ENCODE peak calls at places on chromosomes 12 and 14, in four cellular contexts. H is H9, D is IMR-90, L is H1. V is an unnamed sample.

GRCh38 chr12:32437095-32437515 is 37.7 kb downstream of the FGD4 start:
- DNase-seq in H (no peak), D (peak; percentile 92), L (no peak), V (peak; percentile 90)

GRCh38 chr14:54935958-54936357 is 33.3 kb upstream of the GCH1 start:
- DNase-seq in H (no peak), D (peak; percentile 38), L (no peak), V (no peak)

GRCh38 chr12:91179315-91179714 is 3.3 kb downstream of the DCN start:
- DNase-seq in H (no peak), D (peak; percentile 21), L (no peak), V (no peak)

GRCh38 chr14:85867450-85867849 is 337.5 kb downstream of the FLRT2 start:
- DNase-seq in H (peak; percentile 27), D (no peak), L (no peak), V (peak; percentile 40)

GRCh38 chr14:69259531-69260245 is at the start of gene GALNT16:
- DNase-seq in H (peak; percentile 67), D (peak; percentile 12), L (no peak), V (peak; percentile 66)

GRCh38 chr14:89221109-89221508 is 195.9 kb downstream of the FOXN3 start:
- DNase-seq in H (no peak), D (peak; percentile 84), L (no peak), V (no peak)

GRCh38 chr14:94213021-94213420 is 38.9 kb downstream of the PPP4R4 start:
- DNase-seq in H (no peak), D (peak; percentile 34), L (no peak), V (no peak)

GRCh38 chr14:65019944-65020566 is 33.4 kb downstream of the FNTB start:
- DNase-seq in H (peak; percentile 42), D (peak; percentile 83), L (no peak), V (peak; percentile 83)

GRCh38 chr14:85534914-85535313 is 5.0 kb downstream of the FLRT2 start:
- DNase-seq in H (no peak), D (no peak), L (no peak), V (no peak)

GRCh38 chr12:39431002-39431796 is 11.7 kb downstream of the KIF21A start:
- DNase-seq in H (no peak), D (no peak), L (no peak), V (no peak)

GRCh38 chr12:3119745-3120660 is 42.8 kb downstream of the TSPAN9 start:
- DNase-seq in H (no peak), D (peak; percentile 6), L (no peak), V (no peak)

GRCh38 chr12:104154806-104155205 is 16.8 kb upstream of the NFYB start:
- DNase-seq in H (no peak), D (no peak), L (no peak), V (no peak)

GRCh38 chr12:615620-616019 is 47.6 kb downstream of the NINJ2 start:
- DNase-seq in H (no peak), D (no peak), L (no peak), V (no peak)

GRCh38 chr12:32476446-32476845 is 77.1 kb downstream of the FGD4 start:
- DNase-seq in H (no peak), D (no peak), L (no peak), V (no peak)

GRCh38 chr12:45732936-45733335 is 3.4 kb downstream of the ARID2 start:
- DNase-seq in H (no peak), D (no peak), L (no peak), V (no peak)

GRCh38 chr14:60363275-60363674 is 114.3 kb downstream of the PPM1A start:
- DNase-seq in H (no peak), D (no peak), L (no peak), V (no peak)

GRCh38 chr12:52004042-52004648 is 2.6 kb upstream of the TAMALIN start:
- DNase-seq in H (peak; percentile 83), D (peak; percentile 55), L (no peak), V (peak; percentile 83)

GRCh38 chr14:85607571-85608219 is 77.8 kb downstream of the FLRT2 start:
- DNase-seq in H (no peak), D (peak; percentile 97), L (no peak), V (no peak)

GRCh38 chr14:24072436-24072835 is 1.1 kb downstream of the CPNE6 start:
- DNase-seq in H (no peak), D (no peak), L (no peak), V (no peak)

GRCh38 chr14:54697806-54698205 is 130.9 kb downstream of the SAMD4A start:
- DNase-seq in H (no peak), D (no peak), L (no peak), V (peak; percentile 19)

GRCh38 chr14:75548544-75548943 is 26.3 kb downstream of the BATF start:
- DNase-seq in H (no peak), D (peak; percentile 32), L (no peak), V (no peak)

GRCh38 chr12:115313929-115314328 is 630.0 kb upstream of the TBX3 start:
- DNase-seq in H (no peak), D (peak; percentile 92), L (no peak), V (peak; percentile 23)

GRCh38 chr12:79422060-79422812 is 268.5 kb downstream of the PAWR start:
- DNase-seq in H (no peak), D (no peak), L (no peak), V (no peak)

GRCh38 chr14:68020999-68021663 is 201.6 kb downstream of the RAD51B start:
- DNase-seq in H (no peak), D (no peak), L (no peak), V (no peak)

GRCh38 chr12:84435682-84436081 is 476.9 kb downstream of the SLC6A15 start:
- DNase-seq in H (no peak), D (no peak), L (no peak), V (peak; percentile 3)

DNA sequence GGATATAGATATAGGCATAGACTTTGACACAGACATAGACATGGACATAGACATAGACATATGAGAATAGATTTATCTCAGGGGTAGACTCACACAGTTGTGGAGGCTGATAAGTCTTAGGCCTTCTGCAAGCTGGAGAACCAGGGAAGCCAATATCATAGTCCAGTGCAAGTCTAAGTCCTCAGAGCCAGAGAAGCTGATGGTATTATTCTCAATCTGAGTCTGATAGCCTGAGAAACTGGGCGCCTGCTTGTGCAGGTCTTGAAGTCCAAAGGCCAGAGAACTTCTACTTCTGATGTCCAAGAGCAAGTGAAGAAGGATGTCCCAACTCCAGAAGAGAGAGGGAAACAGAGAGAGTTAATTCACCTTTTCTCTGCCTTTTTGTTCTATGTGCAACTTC is 476.5 kb downstream of the SLC6A15 start:
- DNase-seq in H (no peak), D (no peak), L (no peak), V (no peak)
- H4K5ac ChIP-seq in H (no peak overlapping the region), D (no peak overlapping the region), L (no peak overlapping the region), V (no peak overlapping the region)

GRCh38 chr14:99755629-99756603 is 37.3 kb upstream of the EML1 start:
- DNase-seq in H (no peak), D (peak; percentile 95), L (no peak), V (no peak)
- H2BK5ac ChIP-seq in H (no peak overlapping the region), D (peak overlapping the region; percentile 94), L (no peak overlapping the region), V (no peak overlapping the region)

GRCh38 chr14:101250948-101251811 is 310.1 kb upstream of the DIO3 start:
- DNase-seq in H (no peak), D (no peak), L (no peak), V (no peak)
- H4K8ac ChIP-seq in H (no peak overlapping the region), D (no peak overlapping the region), L (no peak overlapping the region), V (no peak overlapping the region)

DNA sequence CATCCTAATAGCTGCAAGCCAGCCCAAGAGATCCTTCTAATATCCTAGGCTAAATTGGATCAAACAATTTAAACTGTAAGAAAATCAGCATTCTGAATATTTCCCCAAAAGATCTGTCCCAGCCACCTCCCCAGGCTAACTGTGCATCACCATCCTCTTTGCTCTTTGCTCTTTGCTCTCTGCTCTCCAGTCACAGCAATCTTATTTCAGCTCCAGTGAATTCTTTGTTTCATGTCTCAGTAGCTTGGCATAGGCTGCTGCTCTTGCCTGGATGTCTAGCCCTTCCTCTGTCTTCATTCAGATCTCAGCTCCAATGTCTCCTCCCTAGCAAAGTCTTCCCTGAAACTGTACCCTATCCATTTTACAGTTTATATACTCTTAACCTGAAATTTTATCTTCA is 399.8 kb upstream of the USP15 start:
- DNase-seq in H (no peak), D (no peak), L (no peak), V (no peak)
- H4K5ac ChIP-seq in H (no peak overlapping the region), D (no peak overlapping the region), L (no peak overlapping the region), V (no peak overlapping the region)

GRCh38 chr12:50927356-50927755 is 25.0 kb upstream of the HIGD1C start:
- DNase-seq in H (no peak), D (no peak), L (no peak), V (no peak)

GRCh38 chr12:50925920-50926319 is 26.4 kb upstream of the HIGD1C start:
- DNase-seq in H (no peak), D (no peak), L (no peak), V (no peak)

GRCh38 chr12:50926415-50926814 is 25.9 kb upstream of the HIGD1C start:
- DNase-seq in H (no peak), D (no peak), L (no peak), V (no peak)

GRCh38 chr12:50928392-50928791 is 24.0 kb upstream of the HIGD1C start:
- DNase-seq in H (no peak), D (no peak), L (no peak), V (no peak)

GRCh38 chr12:50927766-50928224 is 24.5 kb upstream of the HIGD1C start:
- DNase-seq in H (no peak), D (no peak), L (no peak), V (no peak)
- H2BK5ac ChIP-seq in H (no peak overlapping the region), D (no peak overlapping the region), L (no peak overlapping the region), V (no peak overlapping the region)

GRCh38 chr14:98694541-98694940 is 577.5 kb downstream of the BCL11B start:
- DNase-seq in H (no peak), D (no peak), L (no peak), V (no peak)
- H4K8ac ChIP-seq in H (no peak overlapping the region), D (no peak overlapping the region), L (no peak overlapping the region), V (no peak overlapping the region)

GRCh38 chr12:47095446-47096236 is 15.9 kb upstream of the AMIGO2 start:
- DNase-seq in H (no peak), D (peak; percentile 95), L (no peak), V (no peak)
- H4K5ac ChIP-seq in H (no peak overlapping the region), D (no peak overlapping the region), L (no peak overlapping the region), V (no peak overlapping the region)